ENCODE peak calls at places on chromosome 20, in six cellular contexts. D is suprapubic skin, F is neural progenitor cell, V is fibroblast of lung, A is breast epithelium, R is Peyer's patch. S is an unnamed sample. For H3K9me3, the result is how much of the 10 kb centered on the place peaks cover.

GRCh38 chr20:45917790-45918141 is 5.8 kb upstream of the PLTP start:
- DNase-seq in D (no peak), F (no peak), V (peak), A (no peak), R (no peak), S (no peak)

GRCh38 chr20:61135966-61136365 is 116.1 kb upstream of the CDH4 start:
- DNase-seq in D (no peak), F (peak), V (no peak), A (no peak), R (no peak), S (peak)

GRCh38 chr20:51326241-51326819 is 216.2 kb downstream of the NFATC2 start:
- DNase-seq in D (no peak), F (peak), V (peak), A (no peak), R (peak), S (peak)

GRCh38 chr20:20036756-20037155 is 15.5 kb downstream of the CRNKL1 start:
- DNase-seq in D (no peak), F (no peak), V (no peak), A (no peak), R (no peak), S (no peak)

GRCh38 chr20:64106981-64107735 is at the start of gene NPBWR2:
- DNase-seq in D (peak), F (peak), V (no peak), A (no peak), R (no peak), S (peak)

GRCh38 chr20:58515240-58516212 is at the start of gene APCDD1L:
- DNase-seq in D (no peak), F (peak), V (peak), A (no peak), R (no peak), S (peak)

GRCh38 chr20:32333988-32334885 is 23.9 kb upstream of the ASXL1 start:
- DNase-seq in D (peak), F (no peak), V (no peak), A (peak), R (no peak), S (peak)

GRCh38 chr20:4299250-4299649 is 283.9 kb upstream of the RNF24 start:
- DNase-seq in D (no peak), F (no peak), V (no peak), A (no peak), R (no peak), S (no peak)

GRCh38 chr20:17226410-17227198 is at the start of gene PCSK2:
- DNase-seq in D (no peak), F (peak), V (peak), A (no peak), R (peak), S (no peak)

GRCh38 chr20:3616250-3616649 is 46.9 kb downstream of the GFRA4 start:
- DNase-seq in D (no peak), F (peak), V (peak), A (no peak), R (no peak), S (no peak)

GRCh38 chr20:33515569-33516216 is 25.8 kb downstream of the CBFA2T2 start:
- DNase-seq in D (no peak), F (no peak), V (no peak), A (no peak), R (no peak), S (no peak)

GRCh38 chr20:63658749-63659187 is 656 bp downstream of the RTEL1 start:
- DNase-seq in D (no peak), F (no peak), V (peak), A (no peak), R (no peak), S (no peak)

GRCh38 chr20:18614244-18614643 is 26.4 kb downstream of the DTD1 start:
- DNase-seq in D (no peak), F (no peak), V (no peak), A (no peak), R (no peak), S (no peak)

GRCh38 chr20:18611492-18611891 is 23.6 kb downstream of the DTD1 start:
- DNase-seq in D (no peak), F (no peak), V (no peak), A (no peak), R (no peak), S (no peak)

GRCh38 chr20:18615020-18615652 is 27.3 kb downstream of the DTD1 start:
- DNase-seq in D (no peak), F (no peak), V (peak), A (no peak), R (no peak), S (no peak)

GRCh38 chr20:18609741-18610140 is 21.9 kb downstream of the DTD1 start:
- DNase-seq in D (no peak), F (no peak), V (no peak), A (no peak), R (no peak), S (no peak)

GRCh38 chr20:18613553-18613952 is 25.7 kb downstream of the DTD1 start:
- DNase-seq in D (no peak), F (no peak), V (no peak), A (no peak), R (no peak), S (no peak)
- TF ChIP-seq CTCF in D (no peak), F (no peak), V (no peak), A (no peak), R (no peak), S (no peak)

GRCh38 chr20:8809107-8809953 is 259.6 kb upstream of the PLCB4 start:
- DNase-seq in D (no peak), F (no peak), V (no peak), A (no peak), R (no peak), S (no peak)
- H3K27ac ChIP-seq in D (no peak), F (no peak), V (no peak), A (no peak), R (no peak), S (no peak)

DNA sequence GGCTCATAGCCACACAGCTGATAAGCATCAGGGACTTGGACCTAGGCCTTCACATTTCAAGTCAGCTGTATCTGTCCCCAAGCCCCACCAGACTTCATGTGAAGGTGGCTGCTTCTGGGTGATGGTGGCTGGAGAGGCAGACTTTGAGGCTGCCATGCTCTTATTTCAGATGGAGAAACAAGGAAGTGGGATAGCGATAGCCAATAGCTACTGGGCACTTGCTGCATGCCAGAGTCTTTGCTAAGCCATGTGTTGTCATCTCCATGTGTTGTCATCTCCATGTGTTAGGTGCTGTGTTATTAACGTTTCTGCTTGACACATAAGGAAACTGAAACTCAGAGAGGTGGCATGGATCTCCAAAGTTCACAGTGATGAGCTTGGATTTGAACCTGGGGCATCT is 16.9 kb downstream of the KIAA1755 start:
- DNase-seq in D (no peak), F (no peak), V (no peak), A (no peak), R (no peak), S (peak)
- H3K9me3 ChIP-seq in D (under half), F (under half), V (under half), A (under half), R (under half), S (under half)

GRCh38 chr20:8326196-8326595 is 194.1 kb downstream of the PLCB1 start:
- DNase-seq in D (no peak), F (no peak), V (no peak), A (no peak), R (no peak), S (no peak)
- TF ChIP-seq CTCF in D (no peak), F (no peak), V (no peak), A (no peak), R (no peak), S (no peak)

DNA sequence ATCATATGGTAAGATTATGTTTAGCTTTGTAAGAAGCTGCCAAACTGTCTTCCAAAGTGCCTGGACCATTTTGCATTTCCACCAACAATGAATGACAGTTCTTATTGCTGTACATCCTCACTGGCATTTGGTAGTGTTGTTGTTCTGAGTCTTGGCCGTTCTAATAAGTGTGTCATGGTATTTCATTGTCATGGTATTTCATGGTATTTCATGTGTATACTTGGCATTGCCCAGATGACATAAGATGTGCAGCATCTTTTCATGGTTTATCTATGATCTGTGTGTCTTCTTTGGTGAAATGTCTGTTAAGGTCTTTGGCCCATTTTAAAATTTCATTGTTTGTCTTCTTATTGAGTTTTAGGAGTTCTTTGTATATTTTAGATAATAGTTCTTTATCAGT is 224.4 kb downstream of the BCAS1 start:
- DNase-seq in D (no peak), F (no peak), V (no peak), A (no peak), R (no peak), S (no peak)
- H3K27ac ChIP-seq in D (no peak), F (no peak), V (no peak), A (no peak), R (no peak), S (peak)

GRCh38 chr20:37882961-37883712 is 19.8 kb upstream of the VSTM2L start:
- DNase-seq in D (no peak), F (no peak), V (no peak), A (no peak), R (no peak), S (no peak)
- H3K9me3 ChIP-seq in D (under half), F (under half), V (under half), A (under half), R (under half), S (under half)

S was measured in RWPE2.